ENCODE peak calls at places on chromosomes 5 and 9, in eight cellular contexts. A is left ventricle myocardium inferior; Q is T-helper 1 cell; R is brain microvascular endothelial cell; H is PC-9; X is EH; I is activated naive CD8-positive, alpha-beta T cell treated with anti-CD3 and anti-CD28 coated beads, Interleukin-2, amount 50 U/mL, for 24 hours; B is GDM1. G is an unnamed sample.

GRCh38 chr5:127959152-127959764 is 124.3 kb upstream of the SLC12A2 start:
- DNase-seq in A (peak), Q (no peak), R (peak), H (peak), X (peak), I (peak), B (no peak), G (peak)

GRCh38 chr5:154642499-154643245 is 112.5 kb upstream of the LARP1 start:
- DNase-seq in A (no peak), Q (no peak), R (peak), H (peak), X (peak), I (no peak), B (no peak), G (peak)

GRCh38 chr9:17600962-17601593 is 22.2 kb downstream of the SH3GL2 start:
- DNase-seq in A (no peak), Q (no peak), R (no peak), H (no peak), X (peak), I (no peak), B (no peak), G (no peak)

GRCh38 chr5:126857472-126858410 is 80.8 kb downstream of the LMNB1 start:
- DNase-seq in A (no peak), Q (no peak), R (no peak), H (no peak), X (peak), I (no peak), B (no peak), G (no peak)

GRCh38 chr5:77620404-77620803 is 18.1 kb downstream of the OTP start:
- DNase-seq in A (no peak), Q (no peak), R (no peak), H (peak), X (no peak), I (no peak), B (no peak), G (no peak)

GRCh38 chr5:145775893-145776444 is 59.2 kb downstream of the PRELID2 start:
- DNase-seq in A (no peak), Q (no peak), R (peak), H (no peak), X (peak), I (no peak), B (no peak), G (no peak)

GRCh38 chr5:82174128-82174918 is 103.8 kb downstream of the RPS23 start:
- DNase-seq in A (peak), Q (peak), R (peak), H (peak), X (peak), I (peak), B (peak), G (peak)

GRCh38 chr9:70561111-70561510 is 146.7 kb upstream of the KLF9 start:
- DNase-seq in A (no peak), Q (no peak), R (no peak), H (no peak), X (no peak), I (no peak), B (no peak), G (no peak)

GRCh38 chr5:115939059-115939458 is 23.2 kb upstream of the LVRN start:
- DNase-seq in A (no peak), Q (no peak), R (no peak), H (no peak), X (peak), I (no peak), B (no peak), G (peak)

GRCh38 chr9:134205636-134206316 is 41.4 kb upstream of the RNU6ATAC start:
- DNase-seq in A (peak), Q (no peak), R (no peak), H (no peak), X (peak), I (no peak), B (no peak), G (no peak)

GRCh38 chr5:125033602-125034001 is 287.2 kb upstream of the ZNF608 start:
- DNase-seq in A (no peak), Q (no peak), R (no peak), H (no peak), X (no peak), I (no peak), B (no peak), G (no peak)